ENCODE peak calls at places on chromosome 7, in six cellular contexts. L is GM12878, U is GM12891, M is K562, W is H1, D is HepG2. A is an unnamed sample.

GRCh38 chr7:3404490-3404889 is 103.4 kb downstream of the SDK1 start:
- DNase-seq in L (no peak), U (no peak), M (no peak), W (no peak), D (no peak), A (no peak)

GRCh38 chr7:142629588-142630260 is 119.5 kb upstream of the PRSS1 start:
- DNase-seq in L (no peak), U (no peak), M (no peak), W (no peak), D (no peak), A (no peak)

GRCh38 chr7:153835712-153836265 is 216.4 kb upstream of the DPP6 start:
- DNase-seq in L (no peak), U (no peak), M (no peak), W (no peak), D (no peak), A (no peak)

GRCh38 chr7:381211-382117 is 91.5 kb downstream of the FOXL3 start:
- DNase-seq in L (no peak), U (peak), M (no peak), W (no peak), D (no peak), A (no peak)

GRCh38 chr7:108211382-108212201 is 81.4 kb upstream of the LAMB4 start:
- DNase-seq in L (peak), U (no peak), M (peak), W (no peak), D (peak), A (no peak)

GRCh38 chr7:141511370-141512335 is 39.6 kb upstream of the AGK start:
- DNase-seq in L (no peak), U (no peak), M (no peak), W (no peak), D (no peak), A (no peak)

GRCh38 chr7:113636727-113637421 is 281.9 kb downstream of the PPP1R3A start:
- DNase-seq in L (no peak), U (no peak), M (no peak), W (no peak), D (no peak), A (no peak)

GRCh38 chr7:98400538-98401427 is at the start of gene BAIAP2L1:
- DNase-seq in L (peak), U (peak), M (peak), W (peak), D (peak), A (peak)

GRCh38 chr7:77235280-77235679 is 35.7 kb upstream of the FGL2 start:
- DNase-seq in L (no peak), U (no peak), M (no peak), W (no peak), D (no peak), A (no peak)

GRCh38 chr7:12234334-12234733 is 23.2 kb downstream of the TMEM106B start:
- DNase-seq in L (no peak), U (no peak), M (no peak), W (no peak), D (no peak), A (no peak)

GRCh38 chr7:272631-273030 is 17.3 kb upstream of the FOXL3 start:
- DNase-seq in L (no peak), U (no peak), M (no peak), W (no peak), D (no peak), A (no peak)

GRCh38 chr7:24192053-24192452 is 91.9 kb upstream of the NPY start:
- DNase-seq in L (no peak), U (no peak), M (no peak), W (no peak), D (no peak), A (no peak)

GRCh38 chr7:102728-103127 is 89.6 kb upstream of the FAM20C start:
- DNase-seq in L (no peak), U (no peak), M (no peak), W (no peak), D (no peak), A (no peak)

GRCh38 chr7:143408247-143408685 is 390 bp downstream of the EPHA1 start:
- DNase-seq in L (no peak), U (no peak), M (no peak), W (no peak), D (no peak), A (no peak)

GRCh38 chr7:5831196-5831595 is 49.4 kb upstream of the OCM start:
- DNase-seq in L (no peak), U (no peak), M (no peak), W (no peak), D (no peak), A (no peak)

GRCh38 chr7:95404316-95404715 is 8.1 kb upstream of the PON3 start:
- DNase-seq in L (no peak), U (no peak), M (no peak), W (no peak), D (no peak), A (no peak)

GRCh38 chr7:16318989-16319915 is 102.1 kb downstream of the CRPPA start:
- DNase-seq in L (no peak), U (no peak), M (no peak), W (no peak), D (no peak), A (no peak)

GRCh38 chr7:142853739-142854504 is 954 bp upstream of the EPHB6 start:
- DNase-seq in L (no peak), U (peak), M (peak), W (peak), D (peak), A (peak)

GRCh38 chr7:121286742-121287699 is 41.8 kb upstream of the WNT16 start:
- DNase-seq in L (no peak), U (no peak), M (no peak), W (no peak), D (no peak), A (no peak)

GRCh38 chr7:30172451-30172850 is 37.7 kb downstream of the MTURN start:
- DNase-seq in L (no peak), U (no peak), M (no peak), W (no peak), D (no peak), A (no peak)

GRCh38 chr7:132419538-132419937 is 156.7 kb downstream of the PLXNA4 start:
- DNase-seq in L (no peak), U (no peak), M (no peak), W (no peak), D (no peak), A (no peak)
- TF ChIP-seq TAF1 in L (no peak), U (no peak), M (no peak), W (no peak), D (no peak), A (no peak)

GRCh38 chr7:26183545-26184282 is 16.8 kb downstream of the HNRNPA2B1 start:
- DNase-seq in L (no peak), U (no peak), M (no peak), W (no peak), D (no peak), A (no peak)

GRCh38 chr7:26188291-26188999 is 12.1 kb downstream of the HNRNPA2B1 start:
- DNase-seq in L (no peak), U (no peak), M (no peak), W (no peak), D (no peak), A (no peak)

GRCh38 chr7:26189000-26189539 is 11.5 kb downstream of the HNRNPA2B1 start:
- DNase-seq in L (no peak), U (no peak), M (no peak), W (no peak), D (no peak), A (no peak)

GRCh38 chr7:26187380-26188290 is 12.9 kb downstream of the HNRNPA2B1 start:
- DNase-seq in L (no peak), U (no peak), M (no peak), W (no peak), D (no peak), A (no peak)

GRCh38 chr7:26186364-26187311 is 13.9 kb downstream of the HNRNPA2B1 start:
- DNase-seq in L (no peak), U (no peak), M (no peak), W (no peak), D (no peak), A (no peak)
- TF ChIP-seq POLR2A in L (peak), U (peak), M (peak), W (peak), D (peak), A (peak)

GRCh38 chr7:67553378-67553777 is 556.7 kb downstream of the TYW1 start:
- DNase-seq in L (no peak), U (no peak), M (no peak), W (no peak), D (peak), A (no peak)
- TF ChIP-seq TAF1 in L (no peak), U (no peak), M (no peak), W (no peak), D (no peak), A (no peak)

GRCh38 chr7:149838224-149838991 is at the start of gene ZNF862:
- DNase-seq in L (peak), U (peak), M (peak), W (peak), D (peak), A (peak)
- TF ChIP-seq POLR2A in L (peak), U (no peak), M (peak), W (peak), D (peak), A (peak)

DNA sequence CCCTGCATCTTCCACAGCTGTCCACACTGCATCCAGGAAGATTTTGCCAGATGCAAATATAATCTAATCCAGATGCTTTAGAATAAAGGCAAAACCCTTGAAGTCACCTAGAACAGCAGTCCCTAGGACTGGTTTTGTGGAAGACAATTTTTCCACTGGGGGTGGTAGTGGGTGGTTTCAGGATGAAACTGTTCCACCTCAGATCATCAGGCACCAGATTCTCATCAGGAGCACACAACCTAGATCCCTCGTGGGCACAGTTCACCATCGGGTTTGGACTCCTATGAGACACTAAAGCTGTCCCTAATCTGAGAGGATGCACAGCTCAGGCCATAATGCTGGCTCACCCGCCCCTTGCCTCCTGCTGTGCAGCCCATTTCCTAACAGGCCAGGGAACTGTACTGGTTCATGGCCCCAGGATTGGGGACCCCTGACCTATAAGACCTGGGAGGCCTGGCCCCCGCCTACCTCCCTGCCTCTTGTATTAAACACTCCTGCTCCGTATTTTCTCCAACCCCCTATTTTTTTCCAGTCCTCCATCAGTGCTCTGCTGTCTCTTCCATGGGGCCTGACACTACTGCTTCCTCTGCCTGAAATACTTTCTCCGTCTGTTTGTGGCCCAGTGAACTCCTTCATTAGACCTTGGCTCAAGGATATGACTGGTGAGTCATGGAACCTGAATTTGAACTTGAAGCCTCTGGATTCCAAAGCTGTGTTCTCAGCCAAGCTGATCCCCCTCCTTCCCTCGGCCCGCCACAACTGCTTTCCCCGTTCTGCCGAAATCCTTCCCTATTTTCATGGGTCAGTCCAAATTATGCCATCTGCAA is 79.9 kb upstream of the RHEB start:
- DNase-seq in L (no peak), U (no peak), M (no peak), W (no peak), D (no peak), A (no peak)
- TF ChIP-seq TAF1 in L (no peak), U (no peak), M (no peak), W (no peak), D (no peak), A (no peak)

GRCh38 chr7:2353650-2354172 is 916 bp upstream of the EIF3B start:
- DNase-seq in L (peak), U (peak), M (peak), W (peak), D (peak), A (peak)
- TF ChIP-seq POLR2A in L (peak), U (peak), M (peak), W (peak), D (peak), A (peak)

DNA sequence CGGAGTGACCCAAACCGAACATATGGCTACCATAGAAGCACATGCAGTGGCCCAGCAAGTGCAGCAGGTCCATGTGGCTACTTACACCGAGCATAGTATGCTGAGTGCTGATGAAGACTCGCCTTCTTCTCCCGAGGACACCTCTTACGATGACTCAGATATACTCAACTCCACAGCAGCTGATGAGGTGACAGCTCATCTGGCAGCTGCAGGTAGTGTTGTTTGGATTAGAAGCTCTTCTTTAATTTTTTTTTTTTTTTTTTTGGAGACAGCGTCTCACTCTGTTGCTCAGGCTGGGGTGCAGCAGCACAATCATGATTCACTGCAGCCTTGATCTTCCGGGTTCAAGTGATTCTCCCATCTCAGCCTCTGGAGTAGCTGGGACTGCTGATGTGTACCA is 45.8 kb downstream of the NRF1 start:
- DNase-seq in L (no peak), U (no peak), M (peak), W (no peak), D (no peak), A (no peak)
- TF ChIP-seq TAF1 in L (no peak), U (no peak), M (no peak), W (no peak), D (no peak), A (no peak)

DNA sequence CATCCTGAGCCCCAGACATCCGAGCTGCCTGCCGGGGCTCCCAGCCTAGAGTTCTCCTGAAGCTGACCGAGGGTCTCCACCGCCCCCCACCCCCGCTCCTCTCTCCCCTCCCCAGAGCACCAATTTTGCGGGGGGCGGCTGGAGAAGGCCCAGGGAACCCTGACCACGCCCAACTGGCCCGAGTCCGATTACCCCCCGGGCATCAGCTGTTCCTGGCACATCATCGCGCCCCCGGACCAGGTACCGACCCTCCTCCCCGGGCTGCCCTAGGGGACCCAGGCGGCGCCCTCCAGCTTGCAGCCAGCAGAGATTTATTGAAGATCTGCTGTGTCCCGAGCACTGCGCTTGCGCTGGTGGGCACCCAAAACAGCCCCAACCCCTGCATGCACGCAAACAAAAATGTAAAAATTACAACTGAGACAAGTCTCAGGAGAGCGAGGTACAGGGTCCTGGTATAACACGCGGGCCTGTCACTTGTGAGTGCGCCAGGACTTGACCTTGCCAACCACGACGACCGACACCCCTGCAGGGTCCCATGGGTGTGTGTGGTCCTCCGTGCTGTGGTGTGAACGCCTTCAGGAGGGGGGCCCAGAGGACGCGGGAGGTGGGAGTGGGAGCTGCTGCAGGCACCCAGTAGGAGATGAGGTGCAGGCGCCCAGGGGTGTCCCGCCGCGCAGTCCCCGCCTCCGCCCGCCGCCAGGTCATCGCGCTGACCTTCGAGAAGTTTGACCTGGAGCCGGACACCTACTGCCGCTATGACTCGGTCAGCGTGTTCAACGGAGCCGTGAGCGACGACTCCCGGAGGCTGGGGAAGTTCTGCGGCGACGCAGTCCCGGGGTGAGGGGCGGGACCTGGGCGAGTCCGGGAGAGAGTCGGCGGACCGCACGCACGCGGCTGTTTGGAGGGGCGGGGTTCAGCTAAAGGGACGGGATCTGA is 3.1 kb downstream of the PCOLCE start:
- DNase-seq in L (no peak), U (no peak), M (peak), W (no peak), D (no peak), A (no peak)
- TF ChIP-seq POLR2A in L (no peak), U (no peak), M (no peak), W (no peak), D (no peak), A (no peak)